ENCODE peak calls at places on chromosomes 16 and 17, in four cellular contexts. H, R, F and Z are unnamed samples.

GRCh38 chr17:2395258-2396170 is 5.3 kb downstream of the MNT start:
- DNase-seq in H (no peak), R (peak), F (no peak), Z (no peak)

GRCh38 chr16:57616871-57617270 is 11.6 kb upstream of the ADGRG1 start:
- DNase-seq in H (no peak), R (no peak), F (no peak), Z (no peak)

GRCh38 chr17:64455993-64456885 is 7.3 kb downstream of the MILR1 start:
- DNase-seq in H (peak), R (no peak), F (no peak), Z (no peak)

GRCh38 chr16:11546522-11547485 is 39.9 kb downstream of the LITAF start:
- DNase-seq in H (no peak), R (peak), F (no peak), Z (no peak)

GRCh38 chr17:44940321-44940720 is 7.3 kb downstream of the KIF18B start:
- DNase-seq in H (no peak), R (no peak), F (no peak), Z (peak)

GRCh38 chr17:73435412-73435811 is 123.6 kb upstream of the CDC42EP4 start:
- DNase-seq in H (no peak), R (no peak), F (no peak), Z (no peak)

GRCh38 chr17:63494300-63494928 is 17.6 kb downstream of the ACE start:
- DNase-seq in H (no peak), R (peak), F (no peak), Z (no peak)

GRCh38 chr16:52318259-52319008 is 228.5 kb downstream of the TOX3 start:
- DNase-seq in H (no peak), R (no peak), F (no peak), Z (no peak)

GRCh38 chr17:80504671-80505413 is 28.4 kb upstream of the NPTX1 start:
- DNase-seq in H (no peak), R (peak), F (no peak), Z (no peak)

GRCh38 chr16:77657016-77657415 is 65.3 kb upstream of the NUDT7 start:
- DNase-seq in H (no peak), R (peak), F (no peak), Z (no peak)

GRCh38 chr17:77127735-77128361 is 12.9 kb upstream of the SEC14L1 start:
- DNase-seq in H (no peak), R (no peak), F (peak), Z (no peak)

GRCh38 chr16:12229759-12230594 is 253.4 kb downstream of the SNX29 start:
- DNase-seq in H (no peak), R (peak), F (no peak), Z (no peak)

GRCh38 chr17:57781386-57782050 is 36.4 kb upstream of the CCDC182 start:
- DNase-seq in H (no peak), R (no peak), F (no peak), Z (no peak)

GRCh38 chr17:47316316-47316715 is 7.4 kb upstream of the EFCAB13 start:
- DNase-seq in H (no peak), R (peak), F (no peak), Z (no peak)

GRCh38 chr16:27722892-27723450 is 173.0 kb downstream of the KATNIP start:
- DNase-seq in H (no peak), R (no peak), F (no peak), Z (no peak)

GRCh38 chr17:6700948-6701307 is 12.2 kb downstream of the SLC13A5 start:
- DNase-seq in H (no peak), R (no peak), F (no peak), Z (no peak)

GRCh38 chr17:6702567-6703215 is 10.5 kb downstream of the SLC13A5 start:
- DNase-seq in H (no peak), R (no peak), F (no peak), Z (no peak)

GRCh38 chr17:6699997-6700947 is 12.9 kb downstream of the SLC13A5 start:
- DNase-seq in H (no peak), R (no peak), F (no peak), Z (no peak)

GRCh38 chr17:6703751-6704150 is 9.4 kb downstream of the SLC13A5 start:
- DNase-seq in H (no peak), R (no peak), F (no peak), Z (no peak)

GRCh38 chr17:6701719-6702118 is 11.4 kb downstream of the SLC13A5 start:
- DNase-seq in H (no peak), R (no peak), F (no peak), Z (no peak)
- TF ChIP-seq CTCF in H (peak), R (peak), F (no peak), Z (no peak)

GRCh38 chr17:3693099-3693498 is 2.9 kb downstream of the P2RX5 start:
- DNase-seq in H (no peak), R (no peak), F (no peak), Z (no peak)
- H3K27ac ChIP-seq in H (no peak), R (no peak), F (no peak), Z (no peak)

GRCh38 chr16:28937222-28937876 is 5.6 kb downstream of the CD19 start:
- DNase-seq in H (no peak), R (no peak), F (no peak), Z (no peak)
- TF ChIP-seq CTCF in H (no peak), R (no peak), F (no peak), Z (no peak)

DNA sequence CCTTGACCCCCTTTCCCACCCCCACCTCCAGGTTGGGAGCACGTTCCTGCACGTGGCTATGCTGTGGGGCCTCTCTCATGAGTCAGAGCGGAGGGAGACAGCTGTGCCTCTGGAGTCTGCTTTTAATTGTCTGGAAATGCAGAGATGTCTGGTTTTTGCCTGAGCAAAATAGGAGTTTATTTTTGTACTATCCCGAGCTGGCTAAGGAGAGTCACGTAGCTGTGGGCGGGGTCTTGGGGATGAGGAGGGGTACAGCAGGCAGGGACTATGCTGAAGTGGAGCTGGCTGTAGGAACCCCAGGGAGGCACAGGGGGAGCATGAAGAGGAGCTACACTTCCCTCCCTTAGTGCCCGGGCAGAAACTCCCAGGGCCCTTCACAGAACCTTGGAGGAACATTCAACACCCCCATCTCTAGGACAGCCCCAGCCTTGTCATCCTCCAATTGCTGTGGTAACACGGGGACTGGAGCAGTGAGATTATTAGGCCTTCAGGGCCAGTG is 44.7 kb upstream of the LGALS9 start:
- DNase-seq in H (no peak), R (peak), F (no peak), Z (no peak)
- H3K27ac ChIP-seq in H (no peak), R (peak), F (no peak), Z (peak)

DNA sequence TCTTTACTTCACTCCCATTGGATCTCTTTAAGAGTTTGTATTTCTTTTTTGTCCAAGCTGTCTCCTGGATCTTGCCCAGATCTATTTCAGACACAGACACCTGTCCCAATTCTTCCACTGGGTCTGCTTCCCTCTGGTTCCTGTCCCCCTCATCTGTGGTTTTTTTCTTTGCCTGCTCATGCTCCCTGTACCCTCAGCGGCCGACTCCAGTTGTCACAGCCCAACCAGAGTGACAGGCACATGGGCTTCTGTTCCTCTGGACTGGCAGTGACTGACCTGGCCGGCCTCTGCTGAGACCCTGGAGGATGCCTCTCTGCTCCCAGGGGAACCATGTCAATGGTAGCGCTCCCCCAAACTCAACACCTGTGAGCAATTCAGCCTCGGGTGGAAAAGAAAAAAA is 142.6 kb downstream of the WSCD1 start:
- DNase-seq in H (no peak), R (no peak), F (no peak), Z (no peak)
- TF ChIP-seq CTCF in H (no peak), R (no peak), F (no peak), Z (no peak)